ENCODE peak calls at places on chromosomes 12 and 14, in seven cellular contexts. I, A, N, Z, D, P and V are unnamed samples.

GRCh38 chr12:128783129-128783574 is 40.6 kb downstream of the SLC15A4 start:
- DNase-seq in I (no peak), A (no peak), N (no peak), Z (peak), D (no peak), P (peak), V (no peak)

GRCh38 chr14:33646692-33647260 is 304.1 kb downstream of the EGLN3 start:
- DNase-seq in I (no peak), A (no peak), N (no peak), Z (no peak), D (no peak), P (peak), V (no peak)

GRCh38 chr12:113248046-113248825 is 27.0 kb downstream of the TPCN1 start:
- DNase-seq in I (no peak), A (no peak), N (no peak), Z (no peak), D (no peak), P (no peak), V (no peak)

GRCh38 chr14:71142375-71143038 is 235.2 kb downstream of the PCNX1 start:
- DNase-seq in I (no peak), A (no peak), N (no peak), Z (no peak), D (no peak), P (peak), V (no peak)

GRCh38 chr14:79809849-79810612 is 401.3 kb downstream of the DIO2 start:
- DNase-seq in I (peak), A (no peak), N (peak), Z (no peak), D (no peak), P (peak), V (no peak)

GRCh38 chr12:121718653-121719239 is 6.2 kb downstream of the TMEM120B start:
- DNase-seq in I (no peak), A (no peak), N (no peak), Z (no peak), D (peak), P (no peak), V (no peak)

GRCh38 chr14:101737414-101738367 is 23.8 kb upstream of the PPP2R5C start:
- DNase-seq in I (no peak), A (no peak), N (no peak), Z (no peak), D (no peak), P (no peak), V (no peak)

GRCh38 chr12:52015393-52016081 is 8.8 kb downstream of the TAMALIN start:
- DNase-seq in I (no peak), A (no peak), N (no peak), Z (no peak), D (no peak), P (no peak), V (peak)

GRCh38 chr14:91323031-91323430 is 78.5 kb upstream of the GPR68 start:
- DNase-seq in I (no peak), A (no peak), N (no peak), Z (no peak), D (no peak), P (no peak), V (no peak)

GRCh38 chr12:123094349-123095073 is 56.4 kb downstream of the PITPNM2 start:
- DNase-seq in I (peak), A (no peak), N (no peak), Z (no peak), D (no peak), P (peak), V (no peak)

GRCh38 chr14:67513631-67514108 is 19.4 kb upstream of the PLEKHH1 start:
- DNase-seq in I (no peak), A (no peak), N (no peak), Z (no peak), D (no peak), P (no peak), V (peak)

GRCh38 chr12:48050174-48050573 is 45.9 kb upstream of the COL2A1 start:
- DNase-seq in I (no peak), A (no peak), N (no peak), Z (no peak), D (no peak), P (no peak), V (no peak)

GRCh38 chr12:89863332-89863938 is 154.8 kb upstream of the ATP2B1 start:
- DNase-seq in I (no peak), A (no peak), N (no peak), Z (peak), D (no peak), P (no peak), V (no peak)

GRCh38 chr14:99506269-99506668 is 25.1 kb downstream of the CCNK start:
- DNase-seq in I (no peak), A (no peak), N (no peak), Z (no peak), D (no peak), P (no peak), V (no peak)

GRCh38 chr12:27627123-27627835 is 69.0 kb upstream of the REP15 start:
- DNase-seq in I (no peak), A (no peak), N (no peak), Z (no peak), D (no peak), P (peak), V (no peak)

GRCh38 chr14:79051711-79052094 is 881.5 kb downstream of the NRXN3 start:
- DNase-seq in I (no peak), A (no peak), N (no peak), Z (no peak), D (no peak), P (no peak), V (no peak)

GRCh38 chr12:131279281-131279921 is 325.7 kb downstream of the ADGRD1 start:
- DNase-seq in I (no peak), A (no peak), N (no peak), Z (no peak), D (no peak), P (no peak), V (no peak)